ENCODE peak calls at places on chromosomes 16 and 17, in six cellular contexts. One of them, this sample, is unnamed.

GRCh38 chr17:4739122-4740024 is at the start of the genes CXCL16 and ZMYND15:
- DNase-seq in PC-3: peak
- DNase-seq in breast epithelium: peak
- DNase-seq in astrocyte of the cerebellum: no peak
- DNase-seq in prostate gland: peak
- DNase-seq in mucosa of descending colon: peak
- DNase-seq in this sample: no peak

GRCh38 chr16:29701214-29701555 is 22.2 kb downstream of the QPRT start:
- DNase-seq in mucosa of descending colon: no peak
- DNase-seq in prostate gland: no peak
- DNase-seq in breast epithelium: no peak
- DNase-seq in PC-3: no peak
- DNase-seq in astrocyte of the cerebellum: no peak
- DNase-seq in this sample: no peak

GRCh38 chr16:7867831-7868230 is 535.2 kb downstream of the RBFOX1 start:
- DNase-seq in astrocyte of the cerebellum: no peak
- DNase-seq in breast epithelium: no peak
- DNase-seq in PC-3: no peak
- DNase-seq in prostate gland: no peak
- DNase-seq in mucosa of descending colon: no peak
- DNase-seq in this sample: no peak

GRCh38 chr16:80277182-80277581 is 263.6 kb upstream of the DYNLRB2 start:
- DNase-seq in mucosa of descending colon: no peak
- DNase-seq in breast epithelium: no peak
- DNase-seq in astrocyte of the cerebellum: no peak
- DNase-seq in PC-3: no peak
- DNase-seq in prostate gland: no peak
- DNase-seq in this sample: no peak

GRCh38 chr17:45584092-45585036 is 93.8 kb upstream of the PLEKHM1 start:
- DNase-seq in prostate gland: peak
- DNase-seq in mucosa of descending colon: peak
- DNase-seq in breast epithelium: no peak
- DNase-seq in astrocyte of the cerebellum: no peak
- DNase-seq in PC-3: peak
- DNase-seq in this sample: peak

GRCh38 chr16:54447606-54448440 is 161.2 kb upstream of the IRX3 start:
- DNase-seq in prostate gland: no peak
- DNase-seq in astrocyte of the cerebellum: peak
- DNase-seq in PC-3: peak
- DNase-seq in breast epithelium: no peak
- DNase-seq in mucosa of descending colon: no peak
- DNase-seq in this sample: no peak

GRCh38 chr17:20210180-20210579 is 201.0 kb downstream of the SPECC1 start:
- DNase-seq in astrocyte of the cerebellum: no peak
- DNase-seq in mucosa of descending colon: no peak
- DNase-seq in PC-3: no peak
- DNase-seq in prostate gland: no peak
- DNase-seq in breast epithelium: no peak
- DNase-seq in this sample: no peak

GRCh38 chr16:19136549-19137196 is 22.9 kb downstream of the ITPRIPL2 start:
- DNase-seq in prostate gland: no peak
- DNase-seq in mucosa of descending colon: peak
- DNase-seq in breast epithelium: no peak
- DNase-seq in astrocyte of the cerebellum: no peak
- DNase-seq in PC-3: peak
- DNase-seq in this sample: no peak

GRCh38 chr17:48484256-48484655 is 46.6 kb downstream of the HOXB1 start:
- DNase-seq in PC-3: peak
- DNase-seq in breast epithelium: no peak
- DNase-seq in astrocyte of the cerebellum: no peak
- DNase-seq in mucosa of descending colon: no peak
- DNase-seq in prostate gland: no peak
- DNase-seq in this sample: no peak

GRCh38 chr16:68355447-68356248 is 44.8 kb downstream of the PRMT7 start:
- DNase-seq in prostate gland: no peak
- DNase-seq in astrocyte of the cerebellum: no peak
- DNase-seq in mucosa of descending colon: no peak
- DNase-seq in PC-3: no peak
- DNase-seq in breast epithelium: no peak
- DNase-seq in this sample: no peak

GRCh38 chr16:64098451-64098850 is 1023.4 kb downstream of the CDH11 start:
- DNase-seq in astrocyte of the cerebellum: no peak
- DNase-seq in mucosa of descending colon: no peak
- DNase-seq in prostate gland: no peak
- DNase-seq in breast epithelium: no peak
- DNase-seq in PC-3: peak
- DNase-seq in this sample: no peak

GRCh38 chr16:50841081-50841886 is 99.4 kb downstream of the CYLD start:
- DNase-seq in mucosa of descending colon: no peak
- DNase-seq in prostate gland: no peak
- DNase-seq in astrocyte of the cerebellum: no peak
- DNase-seq in PC-3: no peak
- DNase-seq in breast epithelium: no peak
- DNase-seq in this sample: peak

GRCh38 chr17:62626719-62627218 is 701 bp upstream of the MRC2 start:
- DNase-seq in breast epithelium: no peak
- DNase-seq in PC-3: peak
- DNase-seq in prostate gland: no peak
- DNase-seq in astrocyte of the cerebellum: peak
- DNase-seq in mucosa of descending colon: peak
- DNase-seq in this sample: peak

GRCh38 chr17:47949197-47949759 is 7.9 kb downstream of the PNPO start:
- DNase-seq in prostate gland: peak
- DNase-seq in astrocyte of the cerebellum: peak
- DNase-seq in breast epithelium: peak
- DNase-seq in mucosa of descending colon: peak
- DNase-seq in PC-3: peak
- DNase-seq in this sample: peak

GRCh38 chr17:4340914-4341615 is 25.4 kb downstream of the UBE2G1 start:
- DNase-seq in mucosa of descending colon: no peak
- DNase-seq in prostate gland: no peak
- DNase-seq in astrocyte of the cerebellum: no peak
- DNase-seq in breast epithelium: no peak
- DNase-seq in PC-3: no peak
- DNase-seq in this sample: no peak

GRCh38 chr17:42438600-42439567 is 15.8 kb upstream of the CAVIN1 start:
- DNase-seq in astrocyte of the cerebellum: no peak
- DNase-seq in mucosa of descending colon: peak
- DNase-seq in PC-3: no peak
- DNase-seq in prostate gland: no peak
- DNase-seq in breast epithelium: no peak
- DNase-seq in this sample: no peak

GRCh38 chr16:67016143-67016542 is 12.8 kb upstream of the CBFB start:
- DNase-seq in astrocyte of the cerebellum: no peak
- DNase-seq in PC-3: no peak
- DNase-seq in mucosa of descending colon: no peak
- DNase-seq in breast epithelium: peak
- DNase-seq in prostate gland: no peak
- DNase-seq in this sample: no peak

GRCh38 chr16:85687651-85688471 is 893 bp downstream of the GINS2 start:
- DNase-seq in PC-3: no peak
- DNase-seq in mucosa of descending colon: peak
- DNase-seq in astrocyte of the cerebellum: no peak
- DNase-seq in prostate gland: no peak
- DNase-seq in breast epithelium: no peak
- DNase-seq in this sample: no peak

GRCh38 chr17:57480438-57481196 is 224.3 kb downstream of the MSI2 start:
- DNase-seq in PC-3: peak
- DNase-seq in prostate gland: peak
- DNase-seq in astrocyte of the cerebellum: peak
- DNase-seq in mucosa of descending colon: no peak
- DNase-seq in breast epithelium: no peak
- DNase-seq in this sample: no peak

GRCh38 chr16:28289939-28290862 is 2.1 kb upstream of the SBK1 start:
- DNase-seq in prostate gland: no peak
- DNase-seq in mucosa of descending colon: no peak
- DNase-seq in astrocyte of the cerebellum: no peak
- DNase-seq in breast epithelium: no peak
- DNase-seq in PC-3: no peak
- DNase-seq in this sample: no peak

GRCh38 chr17:37779554-37779953 is 34.7 kb upstream of the HNF1B start:
- DNase-seq in astrocyte of the cerebellum: peak
- DNase-seq in mucosa of descending colon: peak
- DNase-seq in PC-3: peak
- DNase-seq in breast epithelium: no peak
- DNase-seq in prostate gland: no peak
- DNase-seq in this sample: no peak

GRCh38 chr17:47267354-47267828 is 13.8 kb downstream of the ITGB3 start:
- DNase-seq in mucosa of descending colon: no peak
- DNase-seq in PC-3: peak
- DNase-seq in astrocyte of the cerebellum: peak
- DNase-seq in prostate gland: no peak
- DNase-seq in breast epithelium: no peak
- DNase-seq in this sample: no peak

GRCh38 chr17:31738488-31738887 is 120.6 kb downstream of the COPRS start:
- DNase-seq in breast epithelium: no peak
- DNase-seq in mucosa of descending colon: no peak
- DNase-seq in prostate gland: no peak
- DNase-seq in astrocyte of the cerebellum: no peak
- DNase-seq in PC-3: no peak
- DNase-seq in this sample: no peak

GRCh38 chr16:23258919-23259237 is 43.2 kb upstream of the SCNN1B start:
- DNase-seq in mucosa of descending colon: peak
- DNase-seq in breast epithelium: no peak
- DNase-seq in astrocyte of the cerebellum: no peak
- DNase-seq in prostate gland: peak
- DNase-seq in PC-3: no peak
- DNase-seq in this sample: no peak

GRCh38 chr16:64061621-64062020 is 1060.2 kb downstream of the CDH11 start:
- DNase-seq in prostate gland: no peak
- DNase-seq in astrocyte of the cerebellum: no peak
- DNase-seq in mucosa of descending colon: no peak
- DNase-seq in PC-3: no peak
- DNase-seq in breast epithelium: no peak
- DNase-seq in this sample: no peak

GRCh38 chr16:13425840-13426239 is 494.1 kb upstream of the ERCC4 start:
- DNase-seq in PC-3: no peak
- DNase-seq in breast epithelium: no peak
- DNase-seq in prostate gland: no peak
- DNase-seq in mucosa of descending colon: no peak
- DNase-seq in astrocyte of the cerebellum: no peak
- DNase-seq in this sample: peak

GRCh38 chr16:78506372-78507193 is 407.1 kb downstream of the WWOX start:
- DNase-seq in prostate gland: no peak
- DNase-seq in astrocyte of the cerebellum: no peak
- DNase-seq in PC-3: no peak
- DNase-seq in mucosa of descending colon: no peak
- DNase-seq in breast epithelium: no peak
- DNase-seq in this sample: no peak
- H3K4me3 ChIP-seq in prostate gland: no peak
- H3K4me3 ChIP-seq in astrocyte of the cerebellum: peak
- H3K4me3 ChIP-seq in PC-3: no peak
- H3K4me3 ChIP-seq in mucosa of descending colon: no peak
- H3K4me3 ChIP-seq in breast epithelium: peak
- H3K4me3 ChIP-seq in this sample: no peak

DNA sequence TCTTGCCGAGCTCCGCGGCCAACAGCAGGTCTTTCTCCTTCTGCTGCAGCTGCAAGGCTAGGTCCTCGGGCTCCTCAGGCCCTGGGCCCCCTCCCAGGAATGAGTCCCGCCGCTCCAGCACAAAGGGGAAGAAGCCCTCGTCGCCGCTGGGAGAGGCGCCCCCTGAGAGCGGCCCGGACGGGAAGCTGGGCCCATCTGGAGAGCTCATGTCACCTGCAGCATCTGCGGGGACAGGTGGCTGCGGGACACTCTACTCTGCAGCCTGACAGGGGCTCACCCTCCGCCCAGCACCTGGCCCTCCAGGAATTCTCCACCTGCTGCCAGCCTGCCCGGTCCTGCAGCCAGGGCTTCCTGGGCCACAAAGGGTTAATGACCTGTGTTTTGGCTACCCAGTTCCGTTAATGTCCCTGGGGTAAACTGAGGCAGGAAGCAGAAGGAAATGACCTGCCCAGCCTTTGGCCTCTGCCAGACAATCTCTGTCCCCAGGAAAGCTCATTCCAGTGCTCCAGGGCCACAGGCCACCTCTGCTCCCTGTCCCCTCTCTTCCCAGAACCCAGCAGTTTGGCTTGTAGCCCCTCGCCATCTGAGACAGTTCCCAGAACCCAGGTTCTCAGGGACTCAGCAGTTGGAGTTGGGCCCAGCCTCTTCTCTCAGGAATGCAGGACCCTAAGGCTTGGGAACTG is 1.3 kb downstream of the BICDL2 start:
- DNase-seq in breast epithelium: no peak
- DNase-seq in PC-3: no peak
- DNase-seq in astrocyte of the cerebellum: no peak
- DNase-seq in mucosa of descending colon: no peak
- DNase-seq in prostate gland: no peak
- DNase-seq in this sample: no peak
- H3K4me3 ChIP-seq in breast epithelium: peak
- H3K4me3 ChIP-seq in PC-3: peak
- H3K4me3 ChIP-seq in astrocyte of the cerebellum: no peak
- H3K4me3 ChIP-seq in mucosa of descending colon: no peak
- H3K4me3 ChIP-seq in prostate gland: peak
- H3K4me3 ChIP-seq in this sample: no peak

DNA sequence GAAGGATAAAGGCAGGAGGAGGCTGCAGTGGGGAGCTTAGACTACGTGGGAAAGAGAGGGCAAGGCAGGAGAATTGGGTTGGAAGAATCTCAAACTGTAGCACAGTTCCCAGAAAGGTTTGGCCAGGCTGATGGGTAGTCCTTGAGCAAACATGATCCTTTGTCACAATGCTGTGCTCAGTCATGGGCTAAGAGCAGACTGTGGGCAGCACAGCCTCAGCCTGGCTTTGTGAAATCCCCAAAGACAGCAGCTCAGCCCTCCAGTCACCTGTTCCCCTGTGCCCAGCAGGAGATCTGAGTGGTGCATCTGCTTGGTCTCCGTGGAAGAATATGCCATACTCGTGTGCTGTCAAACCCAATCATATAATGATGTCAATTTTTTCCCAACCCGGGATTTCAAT is 10.6 kb upstream of the ENGASE start:
- DNase-seq in breast epithelium: no peak
- DNase-seq in prostate gland: no peak
- DNase-seq in mucosa of descending colon: no peak
- DNase-seq in PC-3: no peak
- DNase-seq in astrocyte of the cerebellum: no peak
- DNase-seq in this sample: no peak
- H3K4me3 ChIP-seq in breast epithelium: no peak
- H3K4me3 ChIP-seq in prostate gland: no peak
- H3K4me3 ChIP-seq in mucosa of descending colon: no peak
- H3K4me3 ChIP-seq in PC-3: no peak
- H3K4me3 ChIP-seq in astrocyte of the cerebellum: no peak
- H3K4me3 ChIP-seq in this sample: no peak

DNA sequence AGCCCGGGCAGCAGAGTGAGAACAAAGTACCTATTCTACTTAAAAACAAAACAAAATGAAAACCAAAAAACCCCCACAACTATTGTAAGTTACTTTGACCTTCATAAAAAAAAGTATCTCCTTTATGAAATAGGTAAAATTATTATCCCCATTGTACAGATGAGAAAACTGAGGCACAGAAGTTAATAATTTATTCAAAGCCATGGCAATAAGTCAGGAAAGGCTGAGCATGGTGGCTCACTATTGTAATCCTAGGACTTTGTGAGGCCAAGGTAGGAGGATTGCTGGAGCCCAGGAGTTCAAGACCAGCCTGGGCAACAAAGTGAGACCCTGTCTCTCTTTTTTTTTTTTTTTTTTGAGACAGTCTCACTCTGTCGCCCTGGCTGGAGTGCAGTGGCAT is 30.5 kb downstream of the FCSK start:
- DNase-seq in astrocyte of the cerebellum: no peak
- DNase-seq in mucosa of descending colon: no peak
- DNase-seq in PC-3: no peak
- DNase-seq in breast epithelium: no peak
- DNase-seq in prostate gland: no peak
- DNase-seq in this sample: no peak
- H3K4me3 ChIP-seq in astrocyte of the cerebellum: no peak
- H3K4me3 ChIP-seq in mucosa of descending colon: no peak
- H3K4me3 ChIP-seq in PC-3: no peak
- H3K4me3 ChIP-seq in breast epithelium: no peak
- H3K4me3 ChIP-seq in prostate gland: no peak
- H3K4me3 ChIP-seq in this sample: no peak

This sample was measured in HL-60.